ENCODE peak calls at places on chromosomes 4 and X, in five cellular contexts. Z is upper lobe of right lung, U is BJ, E is endothelial cell of umbilical vein, X is neural progenitor cell. M is an unnamed sample.

GRCh38 chr4:177554966-177555574 is 112.8 kb upstream of the AGA start:
- DNase-seq in X (peak), Z (no peak), U (no peak), E (peak), M (no peak)

GRCh38 chrX:24241822-24242648 is 71.8 kb downstream of the SUPT20HL2 start:
- DNase-seq in U (no peak), E (peak), X (peak), Z (no peak), M (no peak)

GRCh38 chr4:85762204-85762884 is 287.4 kb downstream of the ARHGAP24 start:
- DNase-seq in E (peak), X (no peak), U (no peak), Z (no peak), M (no peak)

GRCh38 chr4:112510468-112511293 is 5.3 kb downstream of the NEUROG2 start:
- DNase-seq in Z (no peak), E (no peak), X (peak), U (no peak), M (no peak)

GRCh38 chr4:77001907-77002306 is 52.4 kb downstream of the SEPTIN11 start:
- DNase-seq in U (no peak), E (peak), Z (no peak), X (peak), M (no peak)

GRCh38 chr4:127518022-127518421 is 114.7 kb upstream of the INTU start:
- DNase-seq in Z (no peak), U (no peak), X (no peak), E (no peak), M (no peak)

GRCh38 chrX:48613502-48614160 is 16.3 kb downstream of the WDR13 start:
- DNase-seq in X (no peak), Z (no peak), E (no peak), U (no peak), M (no peak)

GRCh38 chrX:16739574-16739973 is 20.2 kb downstream of the SYAP1 start:
- DNase-seq in Z (no peak), E (no peak), U (no peak), X (peak), M (no peak)

GRCh38 chr4:109251396-109251795 is 51.1 kb downstream of the COL25A1 start:
- DNase-seq in U (no peak), E (no peak), X (no peak), Z (no peak), M (no peak)

GRCh38 chr4:109256847-109257246 is 45.6 kb downstream of the COL25A1 start:
- DNase-seq in Z (no peak), U (no peak), X (no peak), E (no peak), M (no peak)

GRCh38 chr4:109254845-109255244 is 47.6 kb downstream of the COL25A1 start:
- DNase-seq in X (no peak), Z (no peak), E (no peak), U (no peak), M (no peak)
- TF ChIP-seq CTCF in X (no peak), Z (no peak), E (no peak), U (no peak), M (no peak)

DNA sequence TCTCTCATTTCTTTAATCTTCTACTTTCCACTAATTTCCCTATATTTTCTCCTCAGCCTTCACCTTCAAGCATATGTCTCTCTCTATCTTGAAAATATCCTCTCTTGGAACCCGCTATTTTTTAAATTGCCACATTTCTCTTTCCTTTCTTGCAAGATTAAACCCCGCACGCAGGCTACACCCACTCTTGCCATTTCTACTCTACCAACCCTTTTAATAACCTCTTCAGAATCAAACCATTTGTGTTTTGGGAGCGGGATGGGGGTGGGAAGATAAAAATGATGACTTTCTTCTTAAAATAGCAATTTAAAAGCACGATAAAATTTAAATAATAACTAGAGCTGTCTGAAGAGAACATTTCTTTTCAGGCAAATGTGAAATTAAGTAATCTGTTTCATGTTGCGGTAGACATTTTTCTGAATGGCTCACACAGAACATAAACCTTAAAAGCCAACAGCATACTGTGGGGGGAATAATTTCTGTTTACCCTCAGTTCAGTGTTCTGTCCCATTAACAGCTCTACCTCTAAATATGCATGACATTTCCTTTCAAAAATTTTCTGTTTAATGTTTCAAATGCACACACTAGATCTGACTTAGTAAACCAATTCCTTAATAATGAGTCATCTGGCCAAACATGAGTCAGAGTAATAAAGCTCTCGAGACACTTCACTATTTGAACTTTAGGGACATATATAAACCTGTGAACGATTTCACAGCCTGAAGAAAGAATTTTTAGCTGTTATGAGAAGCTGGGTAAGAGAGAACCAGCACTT is 20.5 kb downstream of the ARSJ start:
- DNase-seq in E (peak), Z (no peak), U (peak), X (no peak), M (no peak)
- H3K4me3 ChIP-seq in E (no peak), Z (peak), U (peak), X (no peak), M (no peak)

GRCh38 chr4:150297861-150298474 is 219.7 kb downstream of the DCLK2 start:
- DNase-seq in X (peak), E (peak), U (no peak), Z (no peak), M (no peak)
- TF ChIP-seq CTCF in X (peak), E (peak), U (peak), Z (peak), M (peak)

GRCh38 chrX:65933085-65933589 is 106.7 kb downstream of the VSIG4 start:
- DNase-seq in U (no peak), Z (no peak), E (no peak), X (no peak), M (no peak)
- H3K4me3 ChIP-seq in U (no peak), Z (no peak), E (no peak), X (no peak), M (no peak)

GRCh38 chr4:164949448-164950118 is 27.9 kb downstream of the TRIM61 start:
- DNase-seq in U (no peak), Z (no peak), E (no peak), X (peak), M (no peak)
- TF ChIP-seq CTCF in U (peak), Z (no peak), E (no peak), X (peak), M (no peak)

DNA sequence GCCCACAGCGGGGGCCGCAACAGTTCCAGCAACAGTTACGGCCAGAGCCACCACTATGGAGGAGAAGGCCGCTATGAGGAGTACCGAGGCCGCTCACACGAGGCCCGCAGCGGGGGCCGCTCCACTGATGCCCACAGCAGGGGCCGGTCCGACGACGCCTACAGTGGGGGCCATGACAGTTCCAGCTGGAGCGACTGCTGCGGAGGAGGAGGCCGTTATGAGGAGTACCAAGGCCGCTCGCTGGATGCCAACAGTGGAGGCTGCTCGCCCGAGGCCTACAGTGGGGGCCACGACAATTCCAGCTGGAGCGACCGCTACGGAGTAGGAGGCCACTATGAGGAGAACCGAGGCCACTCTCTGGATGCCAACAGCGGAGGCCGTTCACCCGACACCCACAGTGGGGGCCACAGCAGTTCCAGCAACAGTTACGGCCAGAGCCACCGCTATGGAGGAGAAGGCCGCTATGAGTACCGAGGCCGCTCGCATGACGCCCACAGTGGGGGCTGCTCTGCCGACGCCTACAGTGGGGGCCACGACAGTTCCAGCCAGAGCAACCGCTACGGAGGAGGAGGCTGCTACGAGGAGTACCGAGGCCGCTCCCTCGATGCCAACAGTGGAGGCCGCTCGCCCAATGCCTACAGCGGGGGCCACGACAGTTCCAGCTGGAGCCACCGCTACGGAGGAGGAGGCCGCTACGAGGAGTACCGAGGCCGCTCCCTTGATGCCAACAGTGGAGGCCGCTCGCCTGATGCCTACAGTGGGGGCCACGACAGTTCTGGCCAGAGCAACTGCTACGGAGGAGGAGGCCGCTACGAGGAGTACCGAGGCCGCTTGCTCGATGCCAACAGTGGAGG is 1.7 kb downstream of the RBMXL3 start:
- DNase-seq in U (no peak), Z (no peak), X (no peak), E (no peak), M (no peak)
- H3K4me3 ChIP-seq in U (no peak), Z (no peak), X (no peak), E (no peak), M (no peak)

DNA sequence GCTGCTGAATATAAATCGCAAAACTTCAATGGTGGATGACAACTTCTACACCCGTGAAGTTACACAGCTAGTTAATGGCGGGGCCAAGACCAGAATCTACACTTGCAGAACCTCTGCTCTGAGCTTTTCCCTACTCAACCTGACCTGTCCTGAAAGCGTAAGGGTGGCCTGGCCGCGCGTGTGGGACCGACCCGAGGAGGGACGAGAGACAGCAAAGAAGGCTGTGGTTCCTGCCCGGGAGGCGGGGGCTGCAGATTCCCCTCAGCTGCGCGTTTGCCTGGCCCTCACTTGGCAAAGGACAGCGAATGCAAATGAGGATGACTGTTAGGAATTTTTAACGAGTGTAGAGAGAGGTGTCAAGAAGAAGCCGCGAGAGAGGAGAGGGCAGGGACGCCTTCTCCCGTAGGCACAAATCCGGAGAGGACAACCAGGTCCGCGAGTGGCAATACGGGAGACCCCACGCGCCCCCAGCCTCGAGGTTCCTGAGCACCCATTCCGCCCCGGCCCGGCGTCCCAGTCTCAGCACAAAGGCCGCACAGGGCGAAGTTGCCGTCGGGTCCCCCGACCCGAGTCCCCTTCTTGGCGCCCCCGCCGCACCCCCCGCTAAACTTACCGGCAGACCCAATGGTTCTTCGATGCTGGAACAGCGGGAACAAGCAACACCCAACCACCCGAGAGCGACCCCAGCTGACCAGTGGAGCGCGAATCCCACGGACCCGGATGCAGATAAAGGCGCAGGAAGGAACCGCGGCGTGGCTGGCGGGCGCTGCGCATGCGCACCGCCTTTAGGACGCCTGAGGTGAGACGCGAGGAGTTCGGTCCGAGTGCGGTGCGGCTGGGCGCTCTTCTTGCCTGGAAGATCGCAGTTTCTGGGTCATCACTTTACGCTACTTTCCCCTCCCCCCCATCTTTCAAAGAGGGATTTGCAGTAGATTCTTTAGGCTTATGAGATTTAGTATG is at the start of gene GNPDA2:
- DNase-seq in Z (peak), E (peak), X (peak), U (peak), M (peak)
- TF ChIP-seq CTCF in Z (peak), E (peak), X (no peak), U (peak), M (peak)